ENCODE peak calls at places on chromosomes 6 and 20, in nine cellular contexts. One of them, this sample, is unnamed.

GRCh38 chr20:37190354-37190753 is 11.0 kb upstream of the MROH8 start:
- DNase-seq in A549: no peak
- DNase-seq in heart right ventricle: no peak
- DNase-seq in fibroblast of lung: no peak
- DNase-seq in dorsolateral prefrontal cortex: no peak
- DNase-seq in kidney: no peak
- DNase-seq in tibial nerve: no peak
- DNase-seq in CD8-positive, alpha-beta T cell: no peak
- DNase-seq in brain microvascular endothelial cell: no peak
- DNase-seq in this sample: no peak

GRCh38 chr6:90044833-90045337 is 150.6 kb downstream of the GJA10 start:
- DNase-seq in A549: no peak
- DNase-seq in heart right ventricle: no peak
- DNase-seq in fibroblast of lung: peak; percentile 95
- DNase-seq in dorsolateral prefrontal cortex: no peak
- DNase-seq in kidney: no peak
- DNase-seq in tibial nerve: no peak
- DNase-seq in CD8-positive, alpha-beta T cell: no peak
- DNase-seq in brain microvascular endothelial cell: peak; percentile 59
- DNase-seq in this sample: no peak

GRCh38 chr20:22577515-22578220 is 6.7 kb downstream of the FOXA2 start:
- DNase-seq in A549: no peak
- DNase-seq in heart right ventricle: no peak
- DNase-seq in fibroblast of lung: no peak
- DNase-seq in dorsolateral prefrontal cortex: no peak
- DNase-seq in kidney: no peak
- DNase-seq in tibial nerve: no peak
- DNase-seq in CD8-positive, alpha-beta T cell: no peak
- DNase-seq in brain microvascular endothelial cell: no peak
- DNase-seq in this sample: no peak

GRCh38 chr6:39980839-39981580 is 46.7 kb upstream of the MOCS1 start:
- DNase-seq in A549: peak; percentile 33
- DNase-seq in heart right ventricle: no peak
- DNase-seq in fibroblast of lung: peak; percentile 31
- DNase-seq in dorsolateral prefrontal cortex: no peak
- DNase-seq in kidney: no peak
- DNase-seq in tibial nerve: peak; percentile 65
- DNase-seq in CD8-positive, alpha-beta T cell: no peak
- DNase-seq in brain microvascular endothelial cell: peak; percentile 51
- DNase-seq in this sample: no peak

GRCh38 chr6:84791233-84791632 is 26.8 kb upstream of the TBX18 start:
- DNase-seq in A549: no peak
- DNase-seq in heart right ventricle: no peak
- DNase-seq in fibroblast of lung: no peak
- DNase-seq in dorsolateral prefrontal cortex: no peak
- DNase-seq in kidney: no peak
- DNase-seq in tibial nerve: no peak
- DNase-seq in CD8-positive, alpha-beta T cell: no peak
- DNase-seq in brain microvascular endothelial cell: no peak
- DNase-seq in this sample: no peak

GRCh38 chr6:85449818-85450577 is at the start of gene NT5E:
- DNase-seq in A549: peak; percentile 55
- DNase-seq in heart right ventricle: peak; percentile 72
- DNase-seq in fibroblast of lung: peak; percentile 75
- DNase-seq in dorsolateral prefrontal cortex: peak; percentile 55
- DNase-seq in kidney: peak; percentile 91
- DNase-seq in tibial nerve: peak; percentile 57
- DNase-seq in CD8-positive, alpha-beta T cell: peak; percentile 61
- DNase-seq in brain microvascular endothelial cell: peak; percentile 63
- DNase-seq in this sample: peak; percentile 87

GRCh38 chr6:130967502-130968469 is 95.3 kb downstream of the EPB41L2 start:
- DNase-seq in A549: no peak
- DNase-seq in heart right ventricle: no peak
- DNase-seq in fibroblast of lung: peak; percentile 48
- DNase-seq in dorsolateral prefrontal cortex: no peak
- DNase-seq in kidney: no peak
- DNase-seq in tibial nerve: peak; percentile 12
- DNase-seq in CD8-positive, alpha-beta T cell: no peak
- DNase-seq in brain microvascular endothelial cell: peak; percentile 49
- DNase-seq in this sample: no peak

GRCh38 chr6:166490671-166491500 is 95.6 kb downstream of the RAMACL start:
- DNase-seq in A549: no peak
- DNase-seq in heart right ventricle: no peak
- DNase-seq in fibroblast of lung: peak; percentile 88
- DNase-seq in dorsolateral prefrontal cortex: peak; percentile 39
- DNase-seq in kidney: peak; percentile 37
- DNase-seq in tibial nerve: no peak
- DNase-seq in CD8-positive, alpha-beta T cell: no peak
- DNase-seq in brain microvascular endothelial cell: peak; percentile 61
- DNase-seq in this sample: peak; percentile 19

GRCh38 chr20:62367136-62367482 is at the start of gene LAMA5:
- DNase-seq in A549: no peak
- DNase-seq in heart right ventricle: peak; percentile 73
- DNase-seq in fibroblast of lung: peak; percentile 35
- DNase-seq in dorsolateral prefrontal cortex: no peak
- DNase-seq in kidney: peak; percentile 90
- DNase-seq in tibial nerve: no peak
- DNase-seq in CD8-positive, alpha-beta T cell: no peak
- DNase-seq in brain microvascular endothelial cell: no peak
- DNase-seq in this sample: peak; percentile 73

DNA sequence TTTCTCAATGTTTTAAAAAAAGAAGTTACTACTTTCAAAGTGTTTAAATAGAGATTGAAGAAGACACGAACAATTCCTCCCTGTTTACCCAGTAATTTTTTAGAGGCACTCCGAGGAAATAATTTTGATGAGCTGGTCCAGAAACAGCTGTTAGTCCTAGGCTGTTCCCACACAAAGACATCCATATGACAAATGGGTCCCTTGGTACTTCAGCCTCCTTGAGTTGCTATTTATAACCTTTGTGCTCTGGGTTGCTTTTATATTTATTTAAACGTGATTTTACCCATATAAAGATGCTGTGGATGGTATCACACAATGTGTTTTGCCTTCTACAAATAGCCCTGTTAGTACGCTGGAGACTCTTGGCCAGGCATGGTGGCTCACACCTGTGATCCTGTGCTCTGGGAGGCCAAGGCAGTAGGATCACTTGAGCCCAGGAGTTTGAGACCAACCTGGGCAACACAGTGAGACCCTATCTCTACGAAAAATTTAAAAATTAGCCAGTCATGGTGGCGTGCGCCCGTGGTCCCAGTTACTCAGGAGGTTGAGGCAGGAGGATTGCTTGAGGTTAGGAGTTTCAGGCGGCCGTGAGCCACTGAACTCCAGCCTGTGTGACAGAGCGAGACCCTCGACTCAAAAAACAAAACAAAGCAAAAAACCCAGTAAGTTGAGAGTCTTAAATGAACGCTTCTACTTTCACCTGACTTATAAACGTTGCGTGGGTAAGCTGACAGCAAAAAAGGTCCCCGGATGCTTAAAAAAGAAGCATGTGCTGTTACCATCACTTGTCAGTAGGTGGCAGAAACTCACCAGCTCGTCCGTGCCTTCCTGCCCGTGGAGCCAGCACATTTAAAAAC is 56.9 kb upstream of the ARMH2 start:
- DNase-seq in A549: peak; percentile 59
- DNase-seq in heart right ventricle: peak; percentile 21
- DNase-seq in fibroblast of lung: peak; percentile 62
- DNase-seq in dorsolateral prefrontal cortex: no peak
- DNase-seq in kidney: no peak
- DNase-seq in tibial nerve: peak; percentile 81
- DNase-seq in CD8-positive, alpha-beta T cell: peak; percentile 67
- DNase-seq in brain microvascular endothelial cell: peak; percentile 64
- DNase-seq in this sample: peak; percentile 27
- H3K27ac ChIP-seq in A549: no peak overlapping the region
- H3K27ac ChIP-seq in heart right ventricle: no peak overlapping the region
- H3K27ac ChIP-seq in fibroblast of lung: no peak overlapping the region
- H3K27ac ChIP-seq in dorsolateral prefrontal cortex: no peak overlapping the region
- H3K27ac ChIP-seq in kidney: no peak overlapping the region
- H3K27ac ChIP-seq in tibial nerve: no peak overlapping the region
- H3K27ac ChIP-seq in CD8-positive, alpha-beta T cell: no peak overlapping the region
- H3K27ac ChIP-seq in brain microvascular endothelial cell: no peak overlapping the region
- H3K27ac ChIP-seq in this sample: no peak overlapping the region

GRCh38 chr20:24492031-24492607 is 22.7 kb downstream of the SYNDIG1 start:
- DNase-seq in A549: peak; percentile 18
- DNase-seq in heart right ventricle: no peak
- DNase-seq in fibroblast of lung: no peak
- DNase-seq in dorsolateral prefrontal cortex: no peak
- DNase-seq in kidney: no peak
- DNase-seq in tibial nerve: no peak
- DNase-seq in CD8-positive, alpha-beta T cell: no peak
- DNase-seq in brain microvascular endothelial cell: no peak
- DNase-seq in this sample: no peak

GRCh38 chr20:24493661-24494459 is 24.4 kb downstream of the SYNDIG1 start:
- DNase-seq in A549: no peak
- DNase-seq in heart right ventricle: no peak
- DNase-seq in fibroblast of lung: no peak
- DNase-seq in dorsolateral prefrontal cortex: no peak
- DNase-seq in kidney: no peak
- DNase-seq in tibial nerve: no peak
- DNase-seq in CD8-positive, alpha-beta T cell: no peak
- DNase-seq in brain microvascular endothelial cell: no peak
- DNase-seq in this sample: no peak

GRCh38 chr20:24494460-24494920 is 25.1 kb downstream of the SYNDIG1 start:
- DNase-seq in A549: no peak
- DNase-seq in heart right ventricle: no peak
- DNase-seq in fibroblast of lung: no peak
- DNase-seq in dorsolateral prefrontal cortex: no peak
- DNase-seq in kidney: no peak
- DNase-seq in tibial nerve: no peak
- DNase-seq in CD8-positive, alpha-beta T cell: no peak
- DNase-seq in brain microvascular endothelial cell: no peak
- DNase-seq in this sample: no peak

GRCh38 chr20:24492698-24493097 is 23.3 kb downstream of the SYNDIG1 start:
- DNase-seq in A549: no peak
- DNase-seq in heart right ventricle: no peak
- DNase-seq in fibroblast of lung: no peak
- DNase-seq in dorsolateral prefrontal cortex: no peak
- DNase-seq in kidney: no peak
- DNase-seq in tibial nerve: no peak
- DNase-seq in CD8-positive, alpha-beta T cell: no peak
- DNase-seq in brain microvascular endothelial cell: no peak
- DNase-seq in this sample: no peak

GRCh38 chr20:24493181-24493580 is 23.8 kb downstream of the SYNDIG1 start:
- DNase-seq in A549: no peak
- DNase-seq in heart right ventricle: no peak
- DNase-seq in fibroblast of lung: no peak
- DNase-seq in dorsolateral prefrontal cortex: no peak
- DNase-seq in kidney: no peak
- DNase-seq in tibial nerve: no peak
- DNase-seq in CD8-positive, alpha-beta T cell: no peak
- DNase-seq in brain microvascular endothelial cell: no peak
- DNase-seq in this sample: no peak
- H3K4me3 ChIP-seq in A549: no peak overlapping the region
- H3K4me3 ChIP-seq in heart right ventricle: no peak overlapping the region
- H3K4me3 ChIP-seq in fibroblast of lung: no peak overlapping the region
- H3K4me3 ChIP-seq in dorsolateral prefrontal cortex: no peak overlapping the region
- H3K4me3 ChIP-seq in kidney: no peak overlapping the region
- H3K4me3 ChIP-seq in tibial nerve: no peak overlapping the region
- H3K4me3 ChIP-seq in CD8-positive, alpha-beta T cell: no peak overlapping the region
- H3K4me3 ChIP-seq in brain microvascular endothelial cell: no peak overlapping the region
- H3K4me3 ChIP-seq in this sample: no peak overlapping the region

GRCh38 chr6:72042088-72042487 is 155.7 kb downstream of the RIMS1 start:
- DNase-seq in A549: no peak
- DNase-seq in heart right ventricle: no peak
- DNase-seq in fibroblast of lung: no peak
- DNase-seq in dorsolateral prefrontal cortex: no peak
- DNase-seq in kidney: no peak
- DNase-seq in tibial nerve: no peak
- DNase-seq in CD8-positive, alpha-beta T cell: no peak
- DNase-seq in brain microvascular endothelial cell: no peak
- DNase-seq in this sample: no peak
- TF ChIP-seq CTCF in A549: no peak
- TF ChIP-seq CTCF in heart right ventricle: no peak
- TF ChIP-seq CTCF in fibroblast of lung: no peak
- TF ChIP-seq CTCF in dorsolateral prefrontal cortex: peak; percentile 24
- TF ChIP-seq CTCF in kidney: no peak
- TF ChIP-seq CTCF in tibial nerve: no peak
- TF ChIP-seq CTCF in CD8-positive, alpha-beta T cell: no peak
- TF ChIP-seq CTCF in brain microvascular endothelial cell: peak; percentile 48
- TF ChIP-seq CTCF in this sample: no peak

GRCh38 chr20:49112596-49113274 is 66.6 kb downstream of the CSE1L start:
- DNase-seq in A549: no peak
- DNase-seq in heart right ventricle: no peak
- DNase-seq in fibroblast of lung: peak; percentile 61
- DNase-seq in dorsolateral prefrontal cortex: no peak
- DNase-seq in kidney: no peak
- DNase-seq in tibial nerve: no peak
- DNase-seq in CD8-positive, alpha-beta T cell: no peak
- DNase-seq in brain microvascular endothelial cell: peak; percentile 59
- DNase-seq in this sample: no peak

GRCh38 chr20:49106332-49106731 is 60.2 kb downstream of the CSE1L start:
- DNase-seq in A549: no peak
- DNase-seq in heart right ventricle: no peak
- DNase-seq in fibroblast of lung: no peak
- DNase-seq in dorsolateral prefrontal cortex: no peak
- DNase-seq in kidney: no peak
- DNase-seq in tibial nerve: no peak
- DNase-seq in CD8-positive, alpha-beta T cell: no peak
- DNase-seq in brain microvascular endothelial cell: no peak
- DNase-seq in this sample: no peak

GRCh38 chr20:49115565-49115964 is 69.5 kb downstream of the CSE1L start:
- DNase-seq in A549: no peak
- DNase-seq in heart right ventricle: no peak
- DNase-seq in fibroblast of lung: peak; percentile 84
- DNase-seq in dorsolateral prefrontal cortex: no peak
- DNase-seq in kidney: no peak
- DNase-seq in tibial nerve: no peak
- DNase-seq in CD8-positive, alpha-beta T cell: no peak
- DNase-seq in brain microvascular endothelial cell: peak; percentile 35
- DNase-seq in this sample: no peak

DNA sequence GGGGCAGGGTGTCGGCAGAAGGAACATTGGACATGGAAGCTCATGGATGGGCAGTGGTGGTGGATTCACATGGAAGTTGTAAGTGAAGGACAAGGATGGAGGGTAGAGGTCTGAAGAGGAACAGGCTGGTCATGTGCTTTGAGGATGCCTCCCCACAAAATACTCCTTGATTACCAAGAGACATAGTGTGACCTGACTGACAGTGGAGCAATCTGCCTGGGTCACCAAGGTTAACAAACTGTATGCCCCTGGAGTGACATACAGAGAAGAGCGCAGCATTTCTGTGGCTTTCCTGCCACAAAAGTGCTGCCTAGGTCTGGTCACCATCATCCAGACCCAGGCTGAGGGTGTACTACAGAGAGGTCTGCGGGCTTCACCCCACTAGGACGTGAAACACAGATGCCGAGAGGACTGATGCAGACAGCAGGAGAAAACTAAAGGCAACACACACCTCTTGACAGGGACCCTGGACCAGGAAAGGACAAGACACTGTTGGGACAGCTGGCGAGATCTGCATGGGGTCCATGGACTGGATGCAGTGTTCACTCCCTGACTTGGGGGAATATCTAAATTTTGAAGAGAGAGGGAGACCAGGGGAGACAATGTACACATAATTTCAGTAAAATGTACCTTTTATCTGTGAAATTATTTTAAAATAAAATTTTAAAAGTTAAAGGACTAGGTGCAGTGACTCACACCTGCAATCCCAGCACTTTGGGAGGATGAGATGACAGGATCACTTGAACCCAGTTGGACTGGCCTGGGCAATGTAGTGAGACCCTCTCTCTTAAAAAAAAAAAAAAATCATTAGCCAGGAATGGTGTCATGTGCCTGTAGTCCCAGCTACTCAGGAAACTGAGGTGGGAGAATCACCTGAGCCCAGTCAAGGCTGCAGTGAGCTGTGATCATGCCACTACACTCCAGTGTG is 64.9 kb downstream of the CSE1L start:
- DNase-seq in A549: no peak
- DNase-seq in heart right ventricle: no peak
- DNase-seq in fibroblast of lung: no peak
- DNase-seq in dorsolateral prefrontal cortex: no peak
- DNase-seq in kidney: no peak
- DNase-seq in tibial nerve: no peak
- DNase-seq in CD8-positive, alpha-beta T cell: no peak
- DNase-seq in brain microvascular endothelial cell: no peak
- DNase-seq in this sample: no peak
- H3K27ac ChIP-seq in A549: no peak overlapping the region
- H3K27ac ChIP-seq in heart right ventricle: no peak overlapping the region
- H3K27ac ChIP-seq in fibroblast of lung: no peak overlapping the region
- H3K27ac ChIP-seq in dorsolateral prefrontal cortex: no peak overlapping the region
- H3K27ac ChIP-seq in kidney: no peak overlapping the region
- H3K27ac ChIP-seq in tibial nerve: no peak overlapping the region
- H3K27ac ChIP-seq in CD8-positive, alpha-beta T cell: no peak overlapping the region
- H3K27ac ChIP-seq in brain microvascular endothelial cell: no peak overlapping the region
- H3K27ac ChIP-seq in this sample: no peak overlapping the region